ENCODE peak calls at places on chromosomes 5 and 9, in seven cellular contexts. Z is AG09309, M is lower leg skin, U is AG04450, N is esophagus squamous epithelium, Y is heart left ventricle, C is fibroblast of pulmonary artery. G is an unnamed sample.

GRCh38 chr5:54360089-54360488 is 49.7 kb upstream of the ARL15 start:
- DNase-seq in Z (peak), M (no peak), U (no peak), N (no peak), Y (no peak), C (peak), G (peak)

GRCh38 chr5:61600945-61601491 is 269.0 kb downstream of the ZSWIM6 start:
- DNase-seq in Z (no peak), M (no peak), U (no peak), N (no peak), Y (no peak), C (no peak), G (peak)

GRCh38 chr9:129392093-129392541 is 214.1 kb upstream of the IER5L start:
- DNase-seq in Z (no peak), M (no peak), U (no peak), N (no peak), Y (no peak), C (no peak), G (no peak)

GRCh38 chr9:121636978-121637377 is 14.5 kb upstream of the DAB2IP start:
- DNase-seq in Z (no peak), M (no peak), U (no peak), N (no peak), Y (no peak), C (no peak), G (no peak)

GRCh38 chr9:76403352-76403751 is 9.1 kb upstream of the RFK start:
- DNase-seq in Z (peak), M (no peak), U (peak), N (no peak), Y (no peak), C (peak), G (peak)

GRCh38 chr9:136110082-136111061 is 8.3 kb downstream of the TMEM250 start:
- DNase-seq in Z (no peak), M (no peak), U (no peak), N (no peak), Y (no peak), C (peak), G (no peak)

GRCh38 chr9:127183814-127184582 is 61.6 kb upstream of the ANGPTL2 start:
- DNase-seq in Z (peak), M (peak), U (no peak), N (no peak), Y (peak), C (peak), G (peak)

GRCh38 chr5:169542811-169543210 is 40.8 kb upstream of the SPDL1 start:
- DNase-seq in Z (no peak), M (no peak), U (no peak), N (no peak), Y (no peak), C (no peak), G (no peak)

GRCh38 chr9:121529237-121529987 is 29.8 kb upstream of the GGTA1 start:
- DNase-seq in Z (peak), M (peak), U (peak), N (peak), Y (peak), C (peak), G (peak)

GRCh38 chr5:83488271-83488670 is 16.7 kb downstream of the VCAN start:
- DNase-seq in Z (no peak), M (no peak), U (no peak), N (no peak), Y (no peak), C (no peak), G (peak)

GRCh38 chr5:157178961-157179360 is 1.7 kb upstream of the ITK start:
- DNase-seq in Z (no peak), M (no peak), U (no peak), N (no peak), Y (no peak), C (no peak), G (no peak)

GRCh38 chr9:114149765-114150340 is 5.5 kb upstream of the COL27A1 start:
- DNase-seq in Z (no peak), M (no peak), U (no peak), N (no peak), Y (no peak), C (no peak), G (no peak)

GRCh38 chr5:147464211-147464610 is 45.7 kb downstream of the DPYSL3 start:
- DNase-seq in Z (no peak), M (no peak), U (no peak), N (no peak), Y (no peak), C (peak), G (peak)

GRCh38 chr5:9386945-9387344 is 158.9 kb downstream of the SEMA5A start:
- DNase-seq in Z (no peak), M (no peak), U (no peak), N (no peak), Y (no peak), C (no peak), G (no peak)

GRCh38 chr5:90940227-90940995 is 381.8 kb downstream of the ADGRV1 start:
- DNase-seq in Z (no peak), M (no peak), U (no peak), N (no peak), Y (no peak), C (peak), G (peak)

GRCh38 chr9:93669116-93669957 is 93.0 kb downstream of the PHF2 start:
- DNase-seq in Z (no peak), M (peak), U (no peak), N (no peak), Y (peak), C (no peak), G (no peak)

GRCh38 chr5:35735718-35736117 is 118.1 kb downstream of the SPEF2 start:
- DNase-seq in Z (no peak), M (no peak), U (no peak), N (no peak), Y (no peak), C (no peak), G (no peak)

GRCh38 chr9:23590601-23591000 is 235.4 kb downstream of the ELAVL2 start:
- DNase-seq in Z (no peak), M (no peak), U (no peak), N (no peak), Y (no peak), C (no peak), G (no peak)

GRCh38 chr5:149694007-149694406 is 36.1 kb upstream of the PPARGC1B start:
- DNase-seq in Z (no peak), M (no peak), U (no peak), N (no peak), Y (peak), C (no peak), G (no peak)

GRCh38 chr9:89009049-89009840 is 18.0 kb downstream of the S1PR3 start:
- DNase-seq in Z (no peak), M (peak), U (no peak), N (no peak), Y (no peak), C (no peak), G (no peak)

GRCh38 chr5:61619777-61620518 is 287.9 kb downstream of the ZSWIM6 start:
- DNase-seq in Z (no peak), M (no peak), U (no peak), N (no peak), Y (no peak), C (no peak), G (no peak)

GRCh38 chr5:133565993-133566392 is 46.3 kb downstream of the FSTL4 start:
- DNase-seq in Z (no peak), M (no peak), U (no peak), N (no peak), Y (peak), C (peak), G (peak)

GRCh38 chr5:134552301-134552700 is 26.8 kb downstream of the JADE2 start:
- DNase-seq in Z (peak), M (no peak), U (peak), N (no peak), Y (peak), C (peak), G (peak)

GRCh38 chr9:27353405-27354229 is 56.7 kb upstream of the EQTN start:
- DNase-seq in Z (no peak), M (no peak), U (no peak), N (no peak), Y (no peak), C (no peak), G (peak)

GRCh38 chr5:143870871-143871632 is 59.1 kb downstream of the HMHB1 start:
- DNase-seq in Z (no peak), M (no peak), U (no peak), N (no peak), Y (no peak), C (no peak), G (no peak)

GRCh38 chr5:179311581-179311980 is 33.7 kb downstream of the ADAMTS2 start:
- DNase-seq in Z (no peak), M (peak), U (no peak), N (no peak), Y (no peak), C (no peak), G (no peak)

GRCh38 chr5:170552486-170553122 is 48.8 kb downstream of the KCNIP1 start:
- DNase-seq in Z (no peak), M (no peak), U (peak), N (no peak), Y (peak), C (peak), G (peak)

GRCh38 chr9:21607576-21607975 is 125.5 kb upstream of the IFNE start:
- DNase-seq in Z (no peak), M (no peak), U (no peak), N (no peak), Y (no peak), C (no peak), G (no peak)

GRCh38 chr5:1206521-1207412 is 5.4 kb downstream of the SLC6A19 start:
- DNase-seq in Z (no peak), M (no peak), U (no peak), N (no peak), Y (no peak), C (no peak), G (no peak)

GRCh38 chr9:78860806-78861475 is 564.0 kb downstream of the PSAT1 start:
- DNase-seq in Z (peak), M (no peak), U (no peak), N (no peak), Y (no peak), C (peak), G (peak)

GRCh38 chr9:27523141-27523540 is 949 bp upstream of the IFNK start:
- DNase-seq in Z (no peak), M (no peak), U (no peak), N (no peak), Y (no peak), C (no peak), G (no peak)

GRCh38 chr5:39755986-39756385 is 331.2 kb upstream of the DAB2 start:
- DNase-seq in Z (peak), M (no peak), U (peak), N (no peak), Y (peak), C (peak), G (peak)

GRCh38 chr9:82532504-82532903 is 530.4 kb downstream of the RASEF start:
- DNase-seq in Z (no peak), M (no peak), U (no peak), N (no peak), Y (no peak), C (peak), G (peak)
- TF ChIP-seq CTCF in Z (no peak), M (no peak), U (peak), N (peak), Y (peak), C (no peak), G (no peak)

GRCh38 chr5:172685036-172685435 is 44.0 kb downstream of the NEURL1B start:
- DNase-seq in Z (no peak), M (no peak), U (no peak), N (no peak), Y (no peak), C (no peak), G (no peak)

GRCh38 chr5:172681421-172681820 is 40.4 kb downstream of the NEURL1B start:
- DNase-seq in Z (no peak), M (no peak), U (no peak), N (no peak), Y (no peak), C (no peak), G (no peak)

GRCh38 chr5:172683264-172683663 is 42.2 kb downstream of the NEURL1B start:
- DNase-seq in Z (no peak), M (no peak), U (no peak), N (no peak), Y (no peak), C (no peak), G (no peak)

GRCh38 chr5:172686111-172686510 is 45.0 kb downstream of the NEURL1B start:
- DNase-seq in Z (no peak), M (no peak), U (no peak), N (no peak), Y (no peak), C (no peak), G (no peak)

GRCh38 chr5:172683696-172684464 is 42.8 kb downstream of the NEURL1B start:
- DNase-seq in Z (no peak), M (no peak), U (no peak), N (no peak), Y (no peak), C (no peak), G (no peak)
- H3K4me3 ChIP-seq in Z (no peak), M (no peak), U (no peak), N (no peak), Y (no peak), C (no peak), G (no peak)

GRCh38 chr9:108139900-108140299 is 650.3 kb upstream of the KLF4 start:
- DNase-seq in Z (no peak), M (no peak), U (no peak), N (no peak), Y (no peak), C (no peak), G (no peak)

GRCh38 chr9:108142142-108142503 is 652.6 kb upstream of the KLF4 start:
- DNase-seq in Z (no peak), M (no peak), U (no peak), N (no peak), Y (no peak), C (no peak), G (no peak)

GRCh38 chr9:108142504-108143201 is 653.1 kb upstream of the KLF4 start:
- DNase-seq in Z (peak), M (peak), U (no peak), N (no peak), Y (peak), C (peak), G (peak)
- TF ChIP-seq CTCF in Z (peak), M (no peak), U (peak), N (peak), Y (no peak), C (peak), G (peak)

GRCh38 chr9:117734082-117734481 is 29.9 kb downstream of the TLR4 start:
- DNase-seq in Z (no peak), M (no peak), U (no peak), N (no peak), Y (no peak), C (no peak), G (no peak)

GRCh38 chr9:117733465-117733864 is 29.3 kb downstream of the TLR4 start:
- DNase-seq in Z (no peak), M (no peak), U (no peak), N (no peak), Y (no peak), C (no peak), G (no peak)

GRCh38 chr9:117739620-117740347 is 35.6 kb downstream of the TLR4 start:
- DNase-seq in Z (no peak), M (no peak), U (no peak), N (no peak), Y (no peak), C (no peak), G (no peak)

GRCh38 chr9:117734523-117735314 is 30.5 kb downstream of the TLR4 start:
- DNase-seq in Z (peak), M (no peak), U (no peak), N (no peak), Y (no peak), C (peak), G (peak)

DNA sequence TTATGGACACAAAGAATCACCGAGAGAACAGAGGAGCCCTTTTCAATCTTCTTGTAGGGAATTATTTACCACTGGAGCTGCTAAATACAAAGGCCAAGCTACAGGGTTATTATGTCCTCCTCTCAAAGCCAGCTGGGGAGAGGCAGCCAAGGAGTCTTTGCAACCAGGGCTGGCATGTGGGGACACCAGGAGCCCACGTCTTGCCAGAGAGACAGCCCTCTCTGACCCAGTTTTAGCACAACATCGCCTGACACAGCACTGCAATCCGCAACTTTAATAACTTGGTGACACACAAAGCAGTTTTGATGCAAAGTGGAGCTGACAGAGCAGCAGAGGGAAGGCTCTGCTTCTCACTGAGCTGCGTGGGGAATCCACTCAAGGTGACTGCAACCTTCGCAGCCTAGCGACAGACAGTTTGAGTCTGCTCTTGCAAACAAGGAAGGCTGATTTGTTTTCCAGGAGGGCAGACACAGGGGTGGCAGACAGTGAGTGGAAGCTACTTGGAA is 33.6 kb downstream of the TLR4 start:
- DNase-seq in Z (no peak), M (no peak), U (no peak), N (no peak), Y (no peak), C (no peak), G (no peak)
- H3K4me3 ChIP-seq in Z (no peak), M (no peak), U (no peak), N (no peak), Y (no peak), C (no peak), G (no peak)

DNA sequence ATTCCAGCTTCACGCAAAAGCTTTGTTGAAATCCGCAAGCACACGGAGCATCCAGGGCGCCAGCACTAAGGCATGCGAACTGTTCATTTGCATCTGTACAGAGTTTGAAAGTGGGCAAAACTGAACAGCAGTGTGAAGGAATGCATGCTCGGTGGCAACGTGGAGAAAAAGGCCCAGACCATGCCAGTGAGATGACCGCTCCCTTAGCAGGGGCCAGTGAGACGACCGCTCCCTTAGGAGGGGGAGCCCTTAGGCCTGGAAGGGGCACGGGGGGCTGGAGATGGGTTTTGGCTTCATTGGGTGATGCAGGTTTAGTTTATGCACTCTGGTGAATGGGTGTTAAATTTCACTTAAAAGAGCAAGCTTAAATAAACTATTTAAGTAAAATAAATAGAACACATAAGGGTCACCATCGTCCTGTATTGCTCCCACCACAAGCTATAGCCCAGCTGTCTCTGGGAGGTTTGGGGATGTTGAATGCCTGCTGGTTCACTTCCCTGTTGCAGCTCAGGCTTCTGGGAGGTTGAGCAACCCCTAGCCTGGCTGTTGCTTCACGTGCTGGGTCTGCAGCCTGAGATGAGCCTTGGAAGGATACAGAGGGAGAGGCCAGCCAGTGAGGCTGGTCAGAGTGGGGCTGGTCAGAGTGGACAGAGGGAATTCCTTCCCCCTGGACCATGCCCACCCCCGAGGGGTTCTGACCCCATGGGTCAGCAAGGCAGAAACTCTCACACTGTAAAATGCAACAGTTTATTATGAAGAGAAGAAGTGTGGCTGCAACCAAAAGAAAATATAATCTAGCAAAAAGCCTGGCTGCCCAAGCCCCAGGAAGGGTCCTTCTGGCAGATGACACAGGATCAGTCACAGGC is 4.6 kb upstream of the FCN1 start:
- DNase-seq in Z (no peak), M (peak), U (no peak), N (no peak), Y (no peak), C (no peak), G (no peak)
- TF ChIP-seq CTCF in Z (no peak), M (no peak), U (no peak), N (no peak), Y (no peak), C (no peak), G (no peak)

DNA sequence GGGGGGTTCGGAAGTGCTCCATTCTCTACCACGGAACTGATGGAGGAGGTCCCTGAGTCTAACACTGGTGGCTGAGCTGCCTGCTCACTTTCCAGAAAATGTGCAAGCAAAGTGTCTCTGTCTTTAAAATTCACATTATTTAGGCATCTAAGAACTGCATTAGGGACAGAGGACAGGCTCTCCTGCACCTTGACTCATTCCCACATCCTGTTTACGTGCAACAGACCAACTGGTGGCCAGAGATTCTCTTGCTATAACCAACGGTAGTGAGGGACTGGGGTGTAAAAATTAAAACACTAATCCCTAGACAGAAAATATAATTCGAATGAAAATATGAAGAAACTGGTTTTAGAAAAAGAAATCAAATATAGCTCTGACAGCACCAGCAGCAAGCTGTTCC is 320.9 kb downstream of the IRX2 start:
- DNase-seq in Z (no peak), M (no peak), U (no peak), N (no peak), Y (no peak), C (no peak), G (no peak)
- H3K4me3 ChIP-seq in Z (no peak), M (no peak), U (no peak), N (no peak), Y (no peak), C (no peak), G (no peak)

GRCh38 chr5:34496258-34496657 is 159.9 kb upstream of the RAI14 start:
- DNase-seq in Z (no peak), M (no peak), U (no peak), N (no peak), Y (no peak), C (no peak), G (no peak)

GRCh38 chr5:34499001-34499734 is 157.0 kb upstream of the RAI14 start:
- DNase-seq in Z (peak), M (no peak), U (no peak), N (no peak), Y (no peak), C (peak), G (peak)

GRCh38 chr5:34498582-34498981 is 157.5 kb upstream of the RAI14 start:
- DNase-seq in Z (no peak), M (no peak), U (no peak), N (no peak), Y (no peak), C (no peak), G (no peak)

GRCh38 chr5:34495178-34495577 is 160.9 kb upstream of the RAI14 start:
- DNase-seq in Z (no peak), M (no peak), U (no peak), N (no peak), Y (no peak), C (no peak), G (no peak)

GRCh38 chr5:34497031-34497808 is 158.9 kb upstream of the RAI14 start:
- DNase-seq in Z (no peak), M (peak), U (no peak), N (no peak), Y (peak), C (no peak), G (peak)
- TF ChIP-seq CTCF in Z (no peak), M (no peak), U (no peak), N (no peak), Y (no peak), C (no peak), G (no peak)

G was measured in cardiac fibroblast.